ENCODE peak calls at places on chromosome 16, in nine cellular contexts. Q is mesendoderm, Y is prostate gland, R is GM06990, N is tibial nerve, D is fibroblast of pulmonary artery, U is hepatocyte, J is BE2C, C is A549. V is an unnamed sample.

GRCh38 chr16:9302102-9302501 is 210.7 kb downstream of the HAPSTR1 start:
- DNase-seq in R (no peak), C (no peak), U (no peak), Q (no peak), N (no peak), Y (peak), J (no peak), D (no peak), V (no peak)

GRCh38 chr16:20191566-20191965 is 117.9 kb upstream of the GPR139 start:
- DNase-seq in J (no peak), U (no peak), Y (no peak), R (no peak), Q (no peak), C (no peak), D (no peak), N (no peak), V (no peak)

GRCh38 chr16:88917915-88918627 is 51.6 kb upstream of the PABPN1L start:
- DNase-seq in R (no peak), C (no peak), U (no peak), N (no peak), J (no peak), Q (no peak), Y (no peak), D (no peak), V (no peak)

GRCh38 chr16:19691161-19691850 is 26.7 kb downstream of the KNOP1 start:
- DNase-seq in C (no peak), Q (peak), U (no peak), D (no peak), R (no peak), N (no peak), Y (no peak), J (no peak), V (no peak)

GRCh38 chr16:72197556-72197955 is 25.6 kb upstream of the PMFBP1 start:
- DNase-seq in R (no peak), Y (no peak), D (no peak), N (no peak), J (peak), Q (no peak), U (no peak), C (no peak), V (no peak)

GRCh38 chr16:86778978-86779377 is 200.6 kb downstream of the FOXL1 start:
- DNase-seq in Q (no peak), N (no peak), U (no peak), D (no peak), R (no peak), C (no peak), J (no peak), Y (no peak), V (no peak)

GRCh38 chr16:89905511-89906140 is 13.0 kb upstream of the MC1R start:
- DNase-seq in J (peak), D (no peak), R (no peak), C (no peak), Y (no peak), N (no peak), Q (no peak), U (no peak), V (no peak)

GRCh38 chr16:75566889-75567255 is 693 bp downstream of the GABARAPL2 start:
- DNase-seq in N (no peak), R (peak), D (no peak), Y (no peak), C (no peak), J (peak), Q (no peak), U (peak), V (peak)

GRCh38 chr16:20901441-20902112 is 1.0 kb downstream of the LYRM1 start:
- DNase-seq in R (peak), U (peak), Q (peak), Y (peak), D (peak), J (peak), N (peak), C (peak), V (peak)

GRCh38 chr16:87496101-87496801 is 3.4 kb upstream of the ZCCHC14 start:
- DNase-seq in R (no peak), J (no peak), C (no peak), D (no peak), Y (no peak), Q (no peak), U (no peak), N (no peak), V (no peak)

GRCh38 chr16:14445935-14446715 is 183.9 kb downstream of the PARN start:
- DNase-seq in C (no peak), Q (peak), R (no peak), U (no peak), N (no peak), Y (no peak), J (no peak), D (no peak), V (no peak)

GRCh38 chr16:14398014-14398717 is 231.9 kb downstream of the PARN start:
- DNase-seq in Y (no peak), N (no peak), Q (no peak), R (no peak), D (no peak), C (peak), U (no peak), J (no peak), V (no peak)

GRCh38 chr16:85717393-85718152 is 28.8 kb upstream of the GINS2 start:
- DNase-seq in D (peak), N (peak), U (peak), J (peak), C (peak), Y (peak), Q (peak), R (peak), V (peak)

GRCh38 chr16:68246671-68247070 is 1.5 kb downstream of the PLA2G15 start:
- DNase-seq in J (no peak), R (no peak), C (no peak), N (no peak), Q (no peak), D (no peak), Y (no peak), U (no peak), V (no peak)

GRCh38 chr16:1763521-1764511 is 7.5 kb downstream of the NME3 start:
- DNase-seq in D (no peak), J (peak), R (no peak), Q (peak), N (no peak), C (peak), Y (no peak), U (no peak), V (peak)

GRCh38 chr16:20956319-20956718 is 55.7 kb downstream of the LYRM1 start:
- DNase-seq in C (no peak), Y (no peak), R (no peak), U (no peak), J (no peak), Q (no peak), N (no peak), D (peak), V (no peak)

GRCh38 chr16:72910371-72910770 is 137.6 kb downstream of the ZFHX3 start:
- DNase-seq in Q (no peak), U (no peak), R (no peak), C (no peak), N (no peak), D (no peak), Y (no peak), J (no peak), V (no peak)

GRCh38 chr16:88049561-88050545 is 98.6 kb downstream of the BANP start:
- DNase-seq in D (no peak), Y (no peak), R (no peak), U (no peak), Q (no peak), N (no peak), C (no peak), J (no peak), V (no peak)

GRCh38 chr16:74556375-74556922 is 50.5 kb downstream of the GLG1 start:
- DNase-seq in Q (peak), R (no peak), D (peak), C (no peak), U (no peak), N (no peak), J (no peak), Y (no peak), V (no peak)

GRCh38 chr16:4323845-4324478 is 8.1 kb downstream of the GLIS2 start:
- DNase-seq in R (no peak), D (peak), Q (peak), C (peak), N (peak), Y (no peak), U (peak), J (peak), V (peak)

GRCh38 chr16:8850279-8850885 is 18.4 kb downstream of the CARHSP1 start:
- DNase-seq in N (peak), R (no peak), J (no peak), Q (no peak), U (no peak), D (peak), Y (no peak), C (no peak), V (peak)

GRCh38 chr16:72094266-72094610 is 591 bp downstream of the DHX38 start:
- DNase-seq in N (no peak), D (no peak), Q (peak), U (peak), Y (no peak), J (no peak), C (no peak), R (no peak), V (no peak)

GRCh38 chr16:10831899-10832886 is 13.6 kb upstream of the TVP23A start:
- DNase-seq in C (no peak), N (no peak), J (no peak), Q (no peak), Y (no peak), R (no peak), D (no peak), U (no peak), V (peak)

GRCh38 chr16:56094231-56094630 is 97.1 kb upstream of the GNAO1 start:
- DNase-seq in N (no peak), Y (no peak), Q (peak), R (no peak), D (no peak), C (no peak), J (no peak), U (no peak), V (no peak)

GRCh38 chr16:20674684-20675487 is 22.6 kb downstream of the ACSM1 start:
- DNase-seq in J (no peak), Q (peak), Y (no peak), N (no peak), C (no peak), U (no peak), D (peak), R (no peak), V (no peak)

GRCh38 chr16:17773698-17774101 is 302.9 kb upstream of the XYLT1 start:
- DNase-seq in N (no peak), U (no peak), D (peak), R (no peak), Y (peak), J (no peak), Q (peak), C (no peak), V (no peak)

GRCh38 chr16:4693956-4694663 is 748 bp downstream of the NUDT16L1 start:
- DNase-seq in D (peak), U (peak), N (no peak), Y (no peak), J (peak), Q (peak), C (no peak), R (peak), V (peak)

GRCh38 chr16:73122604-73123386 is 74.9 kb upstream of the ZFHX3 start:
- DNase-seq in N (peak), R (no peak), Q (no peak), J (no peak), C (no peak), D (peak), U (no peak), Y (no peak), V (no peak)

GRCh38 chr16:17343028-17343427 is 127.7 kb downstream of the XYLT1 start:
- DNase-seq in U (no peak), N (no peak), Y (no peak), Q (no peak), J (no peak), D (no peak), R (peak), C (no peak), V (no peak)

GRCh38 chr16:49698931-49699715 is 156.8 kb downstream of the ZNF423 start:
- DNase-seq in Y (no peak), U (no peak), D (peak), R (no peak), Q (peak), J (peak), C (no peak), N (peak), V (no peak)

DNA sequence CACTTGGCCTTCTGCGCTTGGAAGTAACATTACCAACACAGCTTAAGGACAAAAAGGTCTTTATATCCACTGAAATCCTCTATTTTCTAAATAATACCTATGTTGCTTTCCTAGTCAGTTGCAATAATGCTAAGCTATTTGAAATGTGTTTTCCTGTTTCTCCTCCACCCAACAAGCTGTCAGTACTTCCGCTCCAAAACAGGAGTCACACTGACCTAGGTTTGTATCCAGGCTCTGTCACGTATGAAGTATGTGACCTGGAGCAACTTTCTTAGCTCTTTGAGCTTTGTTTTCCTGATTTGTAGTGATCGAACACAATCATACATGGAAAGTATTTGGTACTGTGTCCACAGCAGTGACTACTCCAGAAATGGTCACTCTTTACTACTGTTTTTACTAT is 24.3 kb upstream of the MYLK3 start:
- DNase-seq in U (no peak), R (no peak), D (no peak), Y (no peak), Q (no peak), J (no peak), C (no peak), N (no peak), V (no peak)
- H3K4me3 ChIP-seq in U (no peak), R (no peak), D (no peak), Y (no peak), Q (no peak), J (no peak), C (no peak), N (no peak), V (no peak)

DNA sequence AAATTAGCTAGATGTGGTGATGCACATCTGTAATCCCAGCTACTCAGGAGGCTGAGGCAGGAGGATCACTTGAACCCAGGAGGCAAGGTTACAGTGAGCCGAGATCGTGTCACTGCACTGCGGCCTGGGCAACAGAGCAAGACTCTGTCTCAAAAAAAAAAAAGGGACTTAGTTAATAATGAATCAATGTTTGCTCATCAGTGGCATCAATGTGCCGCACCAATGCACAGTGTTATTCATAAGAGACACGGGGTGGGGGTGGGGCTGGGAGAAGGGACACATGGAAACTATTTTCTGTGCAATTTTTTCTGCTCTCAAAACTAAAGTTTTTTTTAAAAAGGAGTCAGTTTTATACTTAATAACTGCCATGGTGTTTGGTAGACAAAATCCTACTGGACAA is 6.8 kb upstream of the ATP2C2 start:
- DNase-seq in R (no peak), Q (no peak), Y (no peak), C (no peak), J (no peak), U (no peak), D (no peak), N (no peak), V (no peak)
- H3K4me3 ChIP-seq in R (no peak), Q (no peak), Y (no peak), C (no peak), J (no peak), U (no peak), D (no peak), N (no peak), V (no peak)

GRCh38 chr16:30065943-30066881 is 652 bp downstream of the ALDOA start:
- DNase-seq in C (peak), Q (peak), N (peak), U (peak), Y (no peak), R (no peak), J (peak), D (peak), V (no peak)

GRCh38 chr16:30068750-30069574 is 3.4 kb downstream of the ALDOA start:
- DNase-seq in U (no peak), Y (no peak), C (peak), R (no peak), N (no peak), D (peak), Q (peak), J (peak), V (no peak)

GRCh38 chr16:30068333-30068732 is 2.8 kb downstream of the ALDOA start:
- DNase-seq in Y (no peak), J (no peak), N (no peak), R (no peak), C (no peak), D (no peak), U (no peak), Q (no peak), V (no peak)

GRCh38 chr16:30066882-30067583 is 1.5 kb downstream of the ALDOA start:
- DNase-seq in J (peak), U (no peak), R (no peak), N (no peak), C (no peak), D (no peak), Q (no peak), Y (no peak), V (no peak)

GRCh38 chr16:30067584-30067916 is 2.0 kb downstream of the ALDOA start:
- DNase-seq in Y (no peak), Q (no peak), R (no peak), D (no peak), U (no peak), J (no peak), N (no peak), C (no peak), V (no peak)
- H3K4me3 ChIP-seq in Y (peak), Q (no peak), R (peak), D (peak), U (no peak), J (peak), N (peak), C (peak), V (no peak)

DNA sequence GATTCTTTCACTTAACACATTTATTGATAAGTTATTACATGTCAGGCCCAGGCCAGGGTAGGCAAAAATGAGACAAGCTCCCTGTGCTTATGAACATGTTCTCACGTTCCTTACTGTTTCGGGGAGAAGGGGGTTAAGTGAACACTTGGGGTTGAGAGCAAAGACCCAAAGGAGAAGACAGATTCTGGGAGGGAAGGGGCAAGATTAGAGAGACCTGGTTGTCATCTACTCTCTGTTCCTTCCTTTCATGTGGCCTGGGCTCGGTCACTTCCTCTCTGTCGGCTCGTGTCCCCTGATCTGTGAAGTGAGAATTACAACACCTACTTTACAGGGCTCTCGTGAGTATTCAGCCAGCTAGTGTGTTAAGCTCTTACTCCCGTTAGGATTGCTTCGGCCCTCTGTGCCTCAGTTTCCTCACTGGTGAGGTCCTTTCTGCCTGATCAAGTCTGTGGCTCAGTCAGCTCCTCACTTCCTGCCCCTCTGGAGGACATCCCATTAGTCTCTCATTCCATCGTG is 38.8 kb downstream of the PLCG2 start:
- DNase-seq in Q (no peak), D (no peak), R (peak), C (no peak), N (no peak), J (no peak), U (no peak), Y (no peak), V (no peak)
- H3K4me3 ChIP-seq in Q (no peak), D (no peak), R (peak), C (no peak), N (no peak), J (no peak), U (no peak), Y (no peak), V (no peak)

GRCh38 chr16:66751992-66752322 is 548 bp upstream of the DYNC1LI2 start:
- DNase-seq in D (no peak), J (no peak), R (no peak), Q (no peak), N (no peak), U (no peak), Y (no peak), C (no peak), V (no peak)
- H3K4me3 ChIP-seq in D (peak), J (peak), R (peak), Q (no peak), N (peak), U (peak), Y (peak), C (peak), V (no peak)

V was measured in H7.